ENCODE peak calls at places on chromosomes 4 and X, in seven cellular contexts. V is GM23248; U is fibroblast of lung; G is GM23338; J is ovary; L is IMR-90; P is CD4-positive, alpha-beta T cell. T is an unnamed sample. For H3K27me3, the result is how much of the 10 kb centered on the place peaks cover.

GRCh38 chr4:163474027-163474426 is 473 bp upstream of the TKTL2 start:
- DNase-seq in V (no peak), U (no peak), G (no peak), J (no peak), L (no peak), P (no peak), T (no peak)

GRCh38 chrX:45769919-45770582 is 569.4 kb upstream of the DIPK2B start:
- DNase-seq in V (peak), U (peak), G (no peak), J (peak), L (peak), P (no peak), T (peak)

GRCh38 chrX:5113128-5113527 is 1115.5 kb downstream of the NLGN4X start:
- DNase-seq in V (no peak), U (peak), G (peak), J (no peak), L (no peak), P (no peak), T (no peak)

GRCh38 chrX:125436855-125437254 is 117.2 kb downstream of the TEX13C start:
- DNase-seq in V (peak), U (no peak), G (peak), J (no peak), L (no peak), P (no peak), T (no peak)

GRCh38 chr4:90546114-90546513 is 418.9 kb downstream of the CCSER1 start:
- DNase-seq in V (no peak), U (peak), G (no peak), J (no peak), L (no peak), P (no peak), T (no peak)

GRCh38 chr4:14856076-14856926 is 146.0 kb upstream of the CPEB2 start:
- DNase-seq in V (peak), U (peak), G (no peak), J (peak), L (peak), P (no peak), T (peak)

GRCh38 chr4:43587746-43588145 is 695.2 kb downstream of the GRXCR1 start:
- DNase-seq in V (no peak), U (peak), G (no peak), J (no peak), L (no peak), P (no peak), T (no peak)

GRCh38 chr4:182142146-182143085 is 100.8 kb upstream of the TENM3 start:
- DNase-seq in V (peak), U (peak), G (peak), J (no peak), L (peak), P (no peak), T (peak)

GRCh38 chr4:95549246-95550138 is 719 bp upstream of the UNC5C start:
- DNase-seq in V (peak), U (peak), G (peak), J (peak), L (peak), P (no peak), T (peak)

GRCh38 chr4:56130609-56131150 is 181.9 kb downstream of the CEP135 start:
- DNase-seq in V (peak), U (peak), G (no peak), J (no peak), L (no peak), P (no peak), T (no peak)

GRCh38 chrX:65528705-65529340 is 5.8 kb downstream of the LAS1L start:
- DNase-seq in V (peak), U (peak), G (peak), J (peak), L (peak), P (peak), T (peak)

GRCh38 chrX:129039176-129039575 is 484.1 kb downstream of the SMARCA1 start:
- DNase-seq in V (no peak), U (no peak), G (no peak), J (no peak), L (no peak), P (no peak), T (no peak)

GRCh38 chrX:39857780-39858179 is 240.0 kb downstream of the BCOR start:
- DNase-seq in V (no peak), U (no peak), G (no peak), J (no peak), L (no peak), P (no peak), T (no peak)

GRCh38 chr4:128823025-128823661 is 13.6 kb downstream of the JADE1 start:
- DNase-seq in V (peak), U (peak), G (no peak), J (no peak), L (peak), P (no peak), T (no peak)

GRCh38 chr4:173218411-173219125 is 50.0 kb downstream of the GALNT7 start:
- DNase-seq in V (peak), U (peak), G (no peak), J (no peak), L (peak), P (no peak), T (no peak)

GRCh38 chr4:81454498-81454897 is 17.2 kb downstream of the RASGEF1B start:
- DNase-seq in V (peak), U (peak), G (no peak), J (no peak), L (peak), P (no peak), T (no peak)

GRCh38 chrX:12794654-12795053 is 3.4 kb downstream of the PRPS2 start:
- DNase-seq in V (no peak), U (no peak), G (no peak), J (no peak), L (no peak), P (no peak), T (no peak)

GRCh38 chr4:70313736-70314135 is 21.0 kb upstream of the CABS1 start:
- DNase-seq in V (no peak), U (no peak), G (peak), J (no peak), L (no peak), P (no peak), T (no peak)

GRCh38 chr4:155906554-155907247 is 3.2 kb downstream of the TDO2 start:
- DNase-seq in V (peak), U (peak), G (no peak), J (no peak), L (peak), P (no peak), T (peak)

GRCh38 chrX:139834879-139835278 is 98.0 kb downstream of the ATP11C start:
- DNase-seq in V (no peak), U (no peak), G (no peak), J (no peak), L (no peak), P (no peak), T (no peak)

GRCh38 chr4:14478504-14478903 is 523.8 kb upstream of the CPEB2 start:
- DNase-seq in V (no peak), U (no peak), G (peak), J (no peak), L (no peak), P (no peak), T (no peak)

GRCh38 chr4:17694552-17694951 is 80.1 kb downstream of the MED28 start:
- DNase-seq in V (no peak), U (no peak), G (no peak), J (no peak), L (no peak), P (no peak), T (no peak)

GRCh38 chr4:139633661-139634060 is 32.0 kb upstream of the MGST2 start:
- DNase-seq in V (peak), U (peak), G (peak), J (no peak), L (peak), P (no peak), T (peak)

GRCh38 chr4:171478181-171478580 is 335.0 kb upstream of the GALNTL6 start:
- DNase-seq in V (no peak), U (no peak), G (peak), J (no peak), L (no peak), P (no peak), T (no peak)

GRCh38 chrX:102958794-102959193 is 21.7 kb downstream of the RAB40AL start:
- DNase-seq in V (no peak), U (peak), G (no peak), J (no peak), L (no peak), P (no peak), T (no peak)

GRCh38 chr4:140233811-140234696 is 80.1 kb upstream of the MAML3 start:
- DNase-seq in V (peak), U (peak), G (no peak), J (no peak), L (peak), P (no peak), T (no peak)

GRCh38 chrX:100407147-100407783 is 2.8 kb downstream of the PCDH19 start:
- DNase-seq in V (no peak), U (no peak), G (peak), J (no peak), L (no peak), P (no peak), T (peak)

GRCh38 chrX:115284877-115285276 is 4.6 kb upstream of the LUZP4 start:
- DNase-seq in V (no peak), U (no peak), G (no peak), J (no peak), L (no peak), P (no peak), T (no peak)

GRCh38 chr4:2261110-2261852 is 628 bp downstream of the MXD4 start:
- DNase-seq in V (peak), U (peak), G (peak), J (peak), L (peak), P (peak), T (peak)

GRCh38 chr4:181509073-181509472 is 734.1 kb upstream of the TENM3 start:
- DNase-seq in V (no peak), U (no peak), G (no peak), J (no peak), L (no peak), P (no peak), T (no peak)

GRCh38 chr4:169098054-169098896 is 88.2 kb upstream of the CBR4 start:
- DNase-seq in V (peak), U (peak), G (no peak), J (no peak), L (peak), P (no peak), T (no peak)

GRCh38 chr4:77818077-77818666 is 996 bp downstream of the CNOT6L start:
- DNase-seq in V (peak), U (peak), G (peak), J (peak), L (peak), P (peak), T (peak)

GRCh38 chr4:48967101-48967500 is 19.0 kb upstream of the CWH43 start:
- DNase-seq in V (no peak), U (peak), G (no peak), J (no peak), L (peak), P (no peak), T (no peak)

GRCh38 chr4:23680616-23681518 is 209.0 kb downstream of the PPARGC1A start:
- DNase-seq in V (peak), U (peak), G (no peak), J (no peak), L (peak), P (no peak), T (no peak)

GRCh38 chr4:74109116-74109791 is 10.3 kb upstream of the CXCL2 start:
- DNase-seq in V (peak), U (peak), G (peak), J (no peak), L (peak), P (no peak), T (peak)

GRCh38 chr4:141534985-141535384 is 101.4 kb upstream of the IL15 start:
- DNase-seq in V (no peak), U (no peak), G (no peak), J (no peak), L (peak), P (no peak), T (no peak)

DNA sequence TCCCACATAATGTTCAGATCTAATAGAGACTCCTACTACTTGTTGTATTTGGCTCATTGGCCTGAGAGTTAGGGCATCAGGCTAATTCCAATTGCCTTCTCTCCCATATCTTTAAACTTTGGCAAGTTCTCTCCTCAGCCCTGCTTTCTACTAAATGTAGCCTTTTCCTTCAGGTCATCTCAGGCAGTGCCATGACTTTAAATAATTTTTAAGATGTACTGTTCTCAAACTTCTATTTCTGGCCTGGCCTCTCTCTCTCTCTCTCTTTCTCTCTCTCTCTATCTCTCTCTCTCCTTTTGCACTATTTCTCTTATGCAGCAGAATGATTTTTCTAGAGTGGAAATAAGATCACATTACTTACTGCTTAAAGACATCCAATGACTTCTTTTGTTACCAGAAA is 114.5 kb upstream of the PAQR3 start:
- DNase-seq in V (no peak), U (no peak), G (no peak), J (no peak), L (no peak), P (no peak), T (no peak)
- H3K27ac ChIP-seq in V (no peak), U (no peak), G (no peak), J (no peak), L (no peak), P (no peak), T (no peak)

GRCh38 chrX:112163916-112164315 is 81.3 kb upstream of the TRPC5 start:
- DNase-seq in V (peak), U (peak), G (no peak), J (no peak), L (peak), P (no peak), T (no peak)

DNA sequence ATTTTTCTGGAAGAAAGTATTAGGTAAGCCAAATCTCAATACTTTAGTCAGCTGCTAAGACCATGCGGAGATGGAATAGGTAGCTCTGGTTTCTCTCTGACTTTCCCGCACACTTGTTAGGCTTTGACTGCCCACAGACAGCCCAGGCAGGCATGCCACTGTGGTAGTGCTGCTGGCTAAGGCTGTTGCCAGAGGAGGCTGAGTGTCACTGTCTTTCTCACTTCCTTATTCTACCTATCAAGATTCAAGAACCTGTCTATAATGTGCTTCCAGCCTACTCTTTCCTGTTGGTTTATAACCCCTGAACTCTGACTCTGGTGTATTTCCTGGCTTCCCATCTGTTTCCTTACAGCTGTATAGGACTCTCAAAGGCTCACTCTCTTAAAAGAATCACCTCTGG is 81.8 kb upstream of the TRPC5 start:
- DNase-seq in V (no peak), U (no peak), G (no peak), J (no peak), L (no peak), P (no peak), T (no peak)
- H3K27me3 ChIP-seq in V (under half), U (under half), G (under half), J (under half), L (under half), P (under half), T (under half)

DNA sequence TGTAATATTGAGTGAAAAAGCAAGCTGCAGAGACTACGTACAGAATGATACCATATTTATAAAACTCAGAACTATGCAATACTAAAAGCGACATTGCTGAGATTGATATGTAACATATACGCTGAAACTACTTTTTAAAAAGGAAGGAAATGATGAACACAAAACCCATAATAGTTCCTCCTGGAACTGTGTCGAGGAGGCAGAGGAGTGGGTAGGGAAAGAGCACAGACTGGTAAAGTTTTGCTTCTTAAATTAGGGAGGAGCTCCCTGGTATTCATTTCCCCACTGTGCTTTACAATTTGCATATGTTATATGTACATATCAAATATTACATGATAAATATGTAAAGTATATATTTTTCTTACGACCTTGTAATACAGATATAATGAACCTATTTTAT is 13.9 kb downstream of the UFSP2 start:
- DNase-seq in V (no peak), U (no peak), G (no peak), J (no peak), L (no peak), P (no peak), T (no peak)
- H3K27ac ChIP-seq in V (no peak), U (no peak), G (no peak), J (no peak), L (no peak), P (no peak), T (no peak)

DNA sequence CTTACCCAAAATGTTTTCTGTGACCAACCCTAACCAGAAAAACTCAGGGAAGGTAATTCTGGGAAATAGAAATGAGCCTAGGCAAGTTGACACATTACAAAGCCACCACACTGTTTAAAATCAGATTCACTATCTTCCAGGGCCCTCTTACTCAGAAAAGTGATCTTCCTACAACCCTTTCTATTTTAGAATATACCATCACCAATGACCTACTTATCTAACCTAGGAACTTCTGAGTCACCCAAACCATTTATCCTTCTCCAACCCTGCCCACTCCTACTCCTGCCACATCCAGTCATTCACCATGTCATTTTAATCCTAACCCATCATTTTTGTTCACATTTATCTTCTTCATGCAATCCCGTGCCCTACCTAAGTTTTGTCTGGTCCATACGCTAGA is 89.9 kb downstream of the FTHL17 start:
- DNase-seq in V (no peak), U (no peak), G (no peak), J (no peak), L (no peak), P (no peak), T (no peak)
- H3K27me3 ChIP-seq in V (under half), U (under half), G (under half), J (under half), L (under half), P (under half), T (under half)

GRCh38 chr4:89110986-89111832 is at the start of gene TIGD2:
- DNase-seq in V (peak), U (peak), G (peak), J (peak), L (peak), P (peak), T (peak)
- H3K27ac ChIP-seq in V (peak), U (peak), G (no peak), J (peak), L (peak), P (peak), T (peak)

GRCh38 chrX:630922-631496 is 418 bp downstream of the SHOX start:
- DNase-seq in V (no peak), U (no peak), G (peak), J (no peak), L (no peak), P (no peak), T (no peak)
- H3K27me3 ChIP-seq in V (under half), U (under half), G (half or more), J (under half), L (under half), P (half or more), T (under half)

T was measured in right cardiac atrium.